ENCODE peak calls at places on chromosome 15, in five cellular contexts. D is osteocyte, K is HCT116, A is endothelial cell, P is brain microvascular endothelial cell. X is an unnamed sample.

GRCh38 chr15:80564056-80564455 is 131.1 kb upstream of the ABHD17C start:
- DNase-seq in D (peak), K (no peak), A (no peak), P (no peak), X (no peak)

GRCh38 chr15:69080203-69080957 is 65.9 kb downstream of the NOX5 start:
- DNase-seq in D (no peak), K (no peak), A (peak), P (no peak), X (no peak)

GRCh38 chr15:40313531-40314398 is 6.0 kb upstream of the PLCB2 start:
- DNase-seq in D (no peak), K (no peak), A (no peak), P (no peak), X (no peak)

GRCh38 chr15:71128939-71129562 is 13.8 kb downstream of the THSD4 start:
- DNase-seq in D (no peak), K (no peak), A (no peak), P (no peak), X (no peak)

GRCh38 chr15:59570364-59570763 is 41.2 kb upstream of the GCNT3 start:
- DNase-seq in D (no peak), K (peak), A (no peak), P (no peak), X (no peak)

GRCh38 chr15:58537480-58537879 is 105.7 kb downstream of the LIPC start:
- DNase-seq in D (no peak), K (no peak), A (no peak), P (no peak), X (no peak)

GRCh38 chr15:77012868-77013267 is 17.9 kb downstream of the PSTPIP1 start:
- DNase-seq in D (no peak), K (no peak), A (no peak), P (no peak), X (no peak)

GRCh38 chr15:47265686-47266085 is 451.6 kb upstream of the SEMA6D start:
- DNase-seq in D (no peak), K (no peak), A (no peak), P (no peak), X (no peak)

GRCh38 chr15:39596358-39597051 is 15.6 kb downstream of the THBS1 start:
- DNase-seq in D (no peak), K (no peak), A (no peak), P (no peak), X (no peak)

GRCh38 chr15:39720721-39721611 is 61.7 kb downstream of the FSIP1 start:
- DNase-seq in D (no peak), K (no peak), A (no peak), P (peak), X (no peak)

GRCh38 chr15:29690765-29691475 is 131.3 kb downstream of the TJP1 start:
- DNase-seq in D (no peak), K (no peak), A (no peak), P (no peak), X (no peak)

GRCh38 chr15:40217166-40217785 is 21.6 kb upstream of the PAK6 start:
- DNase-seq in D (no peak), K (peak), A (peak), P (peak), X (peak)

GRCh38 chr15:57865294-57865693 is 158.8 kb downstream of the POLR2M start:
- DNase-seq in D (no peak), K (no peak), A (no peak), P (no peak), X (no peak)

GRCh38 chr15:75201609-75202250 is at the start of gene C15orf39:
- DNase-seq in D (peak), K (peak), A (peak), P (peak), X (peak)

GRCh38 chr15:75200765-75201608 is 695 bp upstream of the C15orf39 start:
- DNase-seq in D (no peak), K (peak), A (no peak), P (peak), X (no peak)

GRCh38 chr15:75203908-75204263 is 2.2 kb downstream of the C15orf39 start:
- DNase-seq in D (no peak), K (no peak), A (no peak), P (no peak), X (no peak)

GRCh38 chr15:75203017-75203907 is 1.6 kb downstream of the C15orf39 start:
- DNase-seq in D (no peak), K (no peak), A (no peak), P (peak), X (no peak)

GRCh38 chr15:75202251-75203016 is 752 bp downstream of the C15orf39 start:
- DNase-seq in D (peak), K (no peak), A (peak), P (peak), X (peak)
- TF ChIP-seq CTCF in D (peak), K (no peak), A (peak), P (peak), X (peak)

GRCh38 chr15:30992073-30992363 is 590 bp upstream of the MTMR10 start:
- DNase-seq in D (no peak), K (no peak), A (no peak), P (no peak), X (no peak)

GRCh38 chr15:30992465-30992864 is 1.0 kb upstream of the MTMR10 start:
- DNase-seq in D (no peak), K (no peak), A (no peak), P (no peak), X (no peak)

GRCh38 chr15:30999729-31000128 is 8.3 kb upstream of the MTMR10 start:
- DNase-seq in D (no peak), K (no peak), A (no peak), P (no peak), X (no peak)

GRCh38 chr15:31001702-31002101 is 10.3 kb upstream of the MTMR10 start:
- DNase-seq in D (no peak), K (no peak), A (no peak), P (no peak), X (no peak)

GRCh38 chr15:30997270-30997669 is 5.8 kb upstream of the MTMR10 start:
- DNase-seq in D (no peak), K (no peak), A (no peak), P (no peak), X (no peak)
- TF ChIP-seq CTCF in D (no peak), K (no peak), A (no peak), P (no peak), X (no peak)

GRCh38 chr15:90576711-90577389 is 47.1 kb downstream of the CRTC3 start:
- DNase-seq in D (no peak), K (no peak), A (no peak), P (no peak), X (no peak)
- TF ChIP-seq CTCF in D (no peak), K (no peak), A (no peak), P (no peak), X (no peak)

DNA sequence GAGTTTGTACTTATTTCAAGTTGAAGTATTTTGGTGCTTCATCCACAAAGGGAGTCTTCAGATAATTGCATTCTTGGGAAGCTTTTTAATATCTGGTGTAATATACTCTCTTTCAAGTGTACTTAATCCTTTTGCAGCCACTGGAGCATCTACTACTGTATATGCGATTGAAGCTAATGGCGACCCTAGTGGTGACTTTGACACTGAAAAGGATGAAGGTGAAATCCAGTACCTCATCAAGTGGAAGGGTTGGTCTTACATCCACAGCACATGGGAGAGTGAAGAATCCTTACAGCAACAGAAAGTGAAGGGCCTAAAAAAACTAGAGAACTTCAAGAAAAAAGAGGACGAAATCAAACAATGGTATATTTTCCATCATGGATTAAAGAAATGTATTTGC is 42.6 kb downstream of the CHD2 start:
- DNase-seq in D (no peak), K (no peak), A (no peak), P (no peak), X (no peak)
- TF ChIP-seq CTCF in D (no peak), K (peak), A (no peak), P (peak), X (no peak)

DNA sequence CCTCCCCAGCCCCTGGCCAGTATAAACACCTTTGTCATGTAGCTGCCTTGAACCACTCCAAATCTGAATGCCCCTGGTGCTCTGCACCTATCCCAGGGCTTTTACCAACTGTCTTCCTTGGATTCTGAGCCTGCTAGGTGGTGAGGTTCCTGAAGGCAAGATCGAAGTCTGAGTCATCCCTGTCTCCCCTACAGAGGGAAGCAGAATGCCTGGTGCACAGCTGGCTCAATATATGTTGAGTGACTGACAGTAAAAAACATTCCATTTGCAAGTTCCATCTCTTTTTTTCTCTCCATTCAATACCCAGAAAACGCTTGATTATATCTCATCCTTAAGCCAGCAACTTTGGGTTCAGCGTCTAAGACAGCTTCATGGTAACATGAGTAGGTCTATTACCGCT is 24.7 kb downstream of the SLC24A1 start:
- DNase-seq in D (no peak), K (no peak), A (no peak), P (peak), X (no peak)
- TF ChIP-seq CTCF in D (no peak), K (no peak), A (no peak), P (no peak), X (no peak)

X was measured in neural crest cell.